ENCODE peak calls at places on chromosomes 16 and 17, in five cellular contexts. Z, K, I, N and H are unnamed samples.

GRCh38 chr16:27633721-27634120 is 83.8 kb downstream of the KATNIP start:
- DNase-seq in Z (no peak), N (no peak), I (no peak), K (no peak), H (no peak)

GRCh38 chr17:1398900-1399299 is 1.1 kb downstream of the YWHAE start:
- DNase-seq in I (peak; percentile 76), Z (peak; percentile 33), N (peak; percentile 44), K (no peak), H (peak; percentile 69)

GRCh38 chr17:80108321-80108971 is 7.1 kb downstream of the GAA start:
- DNase-seq in N (no peak), I (no peak), K (no peak), Z (no peak), H (no peak)

GRCh38 chr16:77111057-77111456 is 79.9 kb upstream of the MON1B start:
- DNase-seq in K (no peak), N (no peak), I (no peak), Z (no peak), H (no peak)

GRCh38 chr16:58377932-58378331 is 14.3 kb upstream of the GINS3 start:
- DNase-seq in N (peak; percentile 26), Z (no peak), I (peak; percentile 11), K (no peak), H (peak; percentile 15)

GRCh38 chr17:81292450-81292849 is 2.7 kb downstream of the SLC38A10 start:
- DNase-seq in K (no peak), N (no peak), Z (no peak), I (no peak), H (no peak)

GRCh38 chr17:55201609-55201932 is 63.2 kb upstream of the HLF start:
- DNase-seq in I (no peak), K (no peak), N (no peak), Z (peak; percentile 25), H (no peak)

GRCh38 chr17:8057691-8058114 is 18.8 kb downstream of the ALOX15B start:
- DNase-seq in I (peak; percentile 88), N (peak; percentile 67), Z (peak; percentile 77), K (peak; percentile 77), H (peak; percentile 94)

GRCh38 chr17:60832206-60832605 is 154.6 kb downstream of the BCAS3 start:
- DNase-seq in N (peak; percentile 46), K (no peak), Z (no peak), I (no peak), H (peak; percentile 50)

GRCh38 chr16:2149630-2150417 is 1.4 kb downstream of the RAB26 start:
- DNase-seq in N (peak; percentile 27), K (no peak), Z (peak; percentile 18), I (no peak), H (no peak)

GRCh38 chr17:17841620-17842025 is 4.8 kb upstream of the SREBF1 start:
- DNase-seq in K (no peak), I (no peak), N (no peak), Z (no peak), H (no peak)

GRCh38 chr16:19595043-19595767 is 39.7 kb downstream of the VPS35L start:
- DNase-seq in I (peak; percentile 91), K (no peak), Z (no peak), N (peak; percentile 96), H (no peak)

GRCh38 chr16:27317320-27317719 is 3.5 kb downstream of the IL4R start:
- DNase-seq in I (no peak), Z (no peak), N (no peak), K (no peak), H (no peak)

GRCh38 chr17:51833620-51834019 is 324.9 kb downstream of the CA10 start:
- DNase-seq in N (no peak), K (no peak), Z (no peak), I (no peak), H (no peak)

GRCh38 chr17:59714255-59714654 is 6.8 kb downstream of the VMP1 start:
- DNase-seq in N (no peak), I (no peak), Z (no peak), K (no peak), H (no peak)

GRCh38 chr16:20904507-20905079 is 4.0 kb downstream of the LYRM1 start:
- DNase-seq in Z (peak; percentile 70), N (peak; percentile 98), I (peak; percentile 49), K (no peak), H (peak; percentile 52)

GRCh38 chr16:89375686-89376085 is 114.7 kb downstream of the ANKRD11 start:
- DNase-seq in K (no peak), N (no peak), Z (no peak), I (no peak), H (no peak)

GRCh38 chr16:30340621-30341020 is 14.5 kb downstream of the CD2BP2 start:
- DNase-seq in K (no peak), N (no peak), I (no peak), Z (no peak), H (no peak)

GRCh38 chr17:39999067-39999466 is 16.2 kb upstream of the CSF3 start:
- DNase-seq in Z (no peak), N (peak; percentile 29), K (no peak), I (peak; percentile 43), H (no peak)

GRCh38 chr17:14058051-14058450 is 11.3 kb upstream of the COX10 start:
- DNase-seq in N (peak; percentile 86), I (peak; percentile 34), K (no peak), Z (no peak), H (peak; percentile 44)

GRCh38 chr17:77607606-77608005 is 350.9 kb upstream of the TNRC6C start:
- DNase-seq in I (no peak), N (no peak), Z (no peak), K (no peak), H (no peak)

GRCh38 chr16:81277681-81278080 is 37.1 kb upstream of the GAN start:
- DNase-seq in K (no peak), Z (no peak), I (no peak), N (no peak), H (no peak)

DNA sequence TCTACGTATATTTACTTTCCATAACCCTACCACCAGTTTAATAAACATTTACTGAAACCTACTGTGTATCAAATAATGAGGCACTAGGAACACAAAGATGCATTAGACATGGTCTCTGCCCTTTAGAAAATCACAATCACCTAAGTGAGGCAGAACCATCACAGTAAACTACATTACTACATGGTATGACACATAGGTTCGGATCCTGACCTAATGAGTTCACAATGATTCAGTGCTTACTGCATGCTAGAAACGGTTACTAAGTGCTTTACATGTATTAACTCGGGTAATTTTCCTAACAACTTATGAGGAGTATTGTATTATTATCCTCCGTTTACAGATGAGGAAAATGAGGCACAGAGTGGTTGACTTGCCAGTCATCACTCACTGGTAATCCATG is 5.2 kb upstream of the SYNRG start:
- DNase-seq in Z (no peak), K (no peak), I (peak; percentile 96), N (peak; percentile 80), H (peak; percentile 54)
- H3K9ac ChIP-seq in Z (no peak overlapping the region), K (no peak overlapping the region), I (peak overlapping the region; percentile 77), N (no peak overlapping the region), H (no peak overlapping the region)

GRCh38 chr16:73000020-73000906 is 47.7 kb downstream of the ZFHX3 start:
- DNase-seq in N (peak; percentile 72), Z (no peak), I (peak; percentile 34), K (no peak), H (peak; percentile 35)
- H3K9ac ChIP-seq in N (no peak overlapping the region), Z (no peak overlapping the region), I (no peak overlapping the region), K (peak overlapping the region; percentile 75), H (peak overlapping the region; percentile 12)

DNA sequence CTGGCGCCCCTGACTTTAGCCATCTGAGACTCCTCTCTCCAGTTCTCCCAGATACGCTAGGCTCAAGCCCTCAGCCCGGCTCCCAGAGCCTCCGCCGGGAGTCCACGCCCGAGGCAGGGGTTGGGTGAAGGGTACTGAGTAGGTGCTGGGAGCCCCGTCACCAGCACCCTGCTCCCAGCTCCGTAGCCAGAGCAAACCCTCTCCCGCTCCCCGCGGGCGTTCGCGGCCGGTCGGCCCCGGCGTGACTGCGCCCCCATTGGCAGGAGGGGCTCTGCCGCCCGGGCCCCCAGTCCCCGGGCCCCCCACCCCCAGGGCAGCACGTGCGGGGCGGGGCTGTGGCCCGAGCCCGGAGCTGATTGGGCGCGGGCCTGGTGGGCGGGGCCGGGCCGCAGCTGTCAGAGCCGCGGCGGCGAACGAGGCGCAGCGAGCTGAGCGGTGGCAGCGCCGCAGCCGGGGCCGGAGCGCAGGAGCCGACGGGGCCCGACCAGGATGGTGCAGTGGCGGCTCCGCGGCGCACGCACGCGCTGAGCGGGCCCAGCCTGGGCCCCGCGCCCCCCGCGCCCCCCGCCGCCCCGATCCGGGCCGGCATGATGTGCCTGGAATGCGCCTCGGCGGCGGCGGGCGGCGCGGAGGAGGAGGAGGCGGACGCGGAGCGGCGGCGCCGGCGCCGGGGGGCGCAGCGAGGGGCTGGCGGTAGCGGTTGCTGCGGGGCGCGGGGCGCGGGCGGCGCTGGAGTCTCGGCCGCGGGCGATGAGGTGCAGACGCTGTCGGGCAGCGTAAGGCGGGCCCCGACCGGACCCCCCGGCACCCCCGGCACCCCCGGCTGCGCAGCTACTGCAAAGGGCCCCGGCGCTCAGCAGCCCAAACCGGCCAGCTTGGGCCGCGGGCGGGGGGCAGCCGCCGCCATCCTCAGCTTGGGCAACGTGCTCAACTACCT is at the start of gene SPNS2:
- DNase-seq in I (peak; percentile 76), Z (peak; percentile 73), N (peak; percentile 39), K (peak; percentile 64), H (peak; percentile 78)
- H3K9ac ChIP-seq in I (no peak within 1 kb of the TSS), Z (peak within 1 kb of the TSS; percentile 41), N (no peak within 1 kb of the TSS), K (peak within 1 kb of the TSS; percentile 86), H (no peak within 1 kb of the TSS)

GRCh38 chr17:12813680-12814079 is 24.4 kb downstream of the ARHGAP44 start:
- DNase-seq in I (no peak), K (no peak), N (no peak), Z (no peak), H (no peak)

GRCh38 chr17:12821376-12821940 is 32.2 kb downstream of the ARHGAP44 start:
- DNase-seq in K (no peak), N (no peak), I (peak; percentile 25), Z (no peak), H (peak; percentile 51)

GRCh38 chr17:12812877-12813276 is 23.6 kb downstream of the ARHGAP44 start:
- DNase-seq in N (no peak), Z (no peak), I (no peak), K (no peak), H (no peak)

GRCh38 chr17:12814718-12815117 is 25.4 kb downstream of the ARHGAP44 start:
- DNase-seq in Z (no peak), K (no peak), N (no peak), I (no peak), H (no peak)

GRCh38 chr17:12815642-12816141 is 26.4 kb downstream of the ARHGAP44 start:
- DNase-seq in N (no peak), K (no peak), I (no peak), Z (no peak), H (no peak)
- H3K9ac ChIP-seq in N (no peak overlapping the region), K (no peak overlapping the region), I (no peak overlapping the region), Z (no peak overlapping the region), H (no peak overlapping the region)

GRCh38 chr17:75845933-75846700 is 1.9 kb upstream of the UNC13D start:
- DNase-seq in N (no peak), I (no peak), Z (no peak), K (no peak), H (no peak)

GRCh38 chr17:75845058-75845711 is 981 bp upstream of the UNC13D start:
- DNase-seq in N (peak; percentile 56), K (peak; percentile 59), I (peak; percentile 84), Z (peak; percentile 70), H (peak; percentile 61)

GRCh38 chr17:75842963-75843576 is 1.1 kb downstream of the UNC13D start:
- DNase-seq in N (no peak), K (no peak), Z (no peak), I (no peak), H (no peak)

GRCh38 chr17:75843577-75844529 is at the start of gene UNC13D:
- DNase-seq in I (no peak), Z (no peak), K (no peak), N (no peak), H (no peak)

GRCh38 chr17:75844530-75845057 is 390 bp upstream of the UNC13D start:
- DNase-seq in K (no peak), Z (no peak), N (no peak), I (no peak), H (no peak)
- H3K9ac ChIP-seq in K (peak overlapping the region; percentile 64), Z (no peak overlapping the region), N (no peak overlapping the region), I (no peak overlapping the region), H (no peak overlapping the region)